ENCODE peak calls at places on chromosomes 4 and X, in four cellular contexts. One of them, this sample, is unnamed.
A peak's percentile ranks its signal among the peaks of the same experiment; 100 is the strongest.

GRCh38 chrX:153875391-153876111 is 10.4 kb downstream of the L1CAM start:
- DNase-seq in activated naive CD8-positive, alpha-beta T cell treated with anti-CD3 and anti-CD28 coated beads, Interleukin-2, amount 50 U/mL, for 24 hours: peak; percentile 70
- DNase-seq in AG08396: peak; percentile 81
- DNase-seq in G401: no peak
- DNase-seq in this sample: peak; percentile 36

GRCh38 chrX:14528629-14529287 is 578 bp upstream of the GLRA2 start:
- DNase-seq in activated naive CD8-positive, alpha-beta T cell treated with anti-CD3 and anti-CD28 coated beads, Interleukin-2, amount 50 U/mL, for 24 hours: peak; percentile 60
- DNase-seq in AG08396: peak; percentile 12
- DNase-seq in G401: peak; percentile 83
- DNase-seq in this sample: peak; percentile 35

GRCh38 chrX:39830414-39830813 is 267.3 kb downstream of the BCOR start:
- DNase-seq in activated naive CD8-positive, alpha-beta T cell treated with anti-CD3 and anti-CD28 coated beads, Interleukin-2, amount 50 U/mL, for 24 hours: no peak
- DNase-seq in AG08396: no peak
- DNase-seq in G401: no peak
- DNase-seq in this sample: no peak

GRCh38 chr4:149113804-149114430 is 671.7 kb upstream of the NR3C2 start:
- DNase-seq in activated naive CD8-positive, alpha-beta T cell treated with anti-CD3 and anti-CD28 coated beads, Interleukin-2, amount 50 U/mL, for 24 hours: no peak
- DNase-seq in AG08396: peak; percentile 58
- DNase-seq in G401: no peak
- DNase-seq in this sample: peak; percentile 67

GRCh38 chr4:22434895-22435294 is 81.0 kb downstream of the ADGRA3 start:
- DNase-seq in activated naive CD8-positive, alpha-beta T cell treated with anti-CD3 and anti-CD28 coated beads, Interleukin-2, amount 50 U/mL, for 24 hours: no peak
- DNase-seq in AG08396: peak; percentile 31
- DNase-seq in G401: peak; percentile 66
- DNase-seq in this sample: peak; percentile 86

GRCh38 chrX:40106677-40107290 is 9.0 kb upstream of the BCOR start:
- DNase-seq in activated naive CD8-positive, alpha-beta T cell treated with anti-CD3 and anti-CD28 coated beads, Interleukin-2, amount 50 U/mL, for 24 hours: no peak
- DNase-seq in AG08396: peak; percentile 15
- DNase-seq in G401: no peak
- DNase-seq in this sample: no peak

GRCh38 chrX:122626871-122627270 is 557.2 kb upstream of the GRIA3 start:
- DNase-seq in activated naive CD8-positive, alpha-beta T cell treated with anti-CD3 and anti-CD28 coated beads, Interleukin-2, amount 50 U/mL, for 24 hours: no peak
- DNase-seq in AG08396: no peak
- DNase-seq in G401: no peak
- DNase-seq in this sample: no peak

GRCh38 chrX:100207331-100208024 is 202.6 kb downstream of the PCDH19 start:
- DNase-seq in activated naive CD8-positive, alpha-beta T cell treated with anti-CD3 and anti-CD28 coated beads, Interleukin-2, amount 50 U/mL, for 24 hours: no peak
- DNase-seq in AG08396: no peak
- DNase-seq in G401: no peak
- DNase-seq in this sample: no peak

GRCh38 chrX:9500584-9500983 is 35.7 kb downstream of the TBL1X start:
- DNase-seq in activated naive CD8-positive, alpha-beta T cell treated with anti-CD3 and anti-CD28 coated beads, Interleukin-2, amount 50 U/mL, for 24 hours: no peak
- DNase-seq in AG08396: no peak
- DNase-seq in G401: no peak
- DNase-seq in this sample: no peak

GRCh38 chrX:92230628-92231027 is 451.5 kb downstream of the PCDH11X start:
- DNase-seq in activated naive CD8-positive, alpha-beta T cell treated with anti-CD3 and anti-CD28 coated beads, Interleukin-2, amount 50 U/mL, for 24 hours: no peak
- DNase-seq in AG08396: no peak
- DNase-seq in G401: no peak
- DNase-seq in this sample: no peak

GRCh38 chrX:31832263-31832662 is 760.4 kb upstream of the FTHL17 start:
- DNase-seq in activated naive CD8-positive, alpha-beta T cell treated with anti-CD3 and anti-CD28 coated beads, Interleukin-2, amount 50 U/mL, for 24 hours: no peak
- DNase-seq in AG08396: no peak
- DNase-seq in G401: no peak
- DNase-seq in this sample: no peak

GRCh38 chr4:54099287-54099958 is 540 bp upstream of the GSX2 start:
- DNase-seq in activated naive CD8-positive, alpha-beta T cell treated with anti-CD3 and anti-CD28 coated beads, Interleukin-2, amount 50 U/mL, for 24 hours: no peak
- DNase-seq in AG08396: no peak
- DNase-seq in G401: peak; percentile 13
- DNase-seq in this sample: peak; percentile 34

GRCh38 chr4:182695009-182695408 is 222.2 kb downstream of the DCTD start:
- DNase-seq in activated naive CD8-positive, alpha-beta T cell treated with anti-CD3 and anti-CD28 coated beads, Interleukin-2, amount 50 U/mL, for 24 hours: no peak
- DNase-seq in AG08396: no peak
- DNase-seq in G401: no peak
- DNase-seq in this sample: no peak

GRCh38 chrX:17642891-17643290 is 94.4 kb upstream of the SCML1 start:
- DNase-seq in activated naive CD8-positive, alpha-beta T cell treated with anti-CD3 and anti-CD28 coated beads, Interleukin-2, amount 50 U/mL, for 24 hours: no peak
- DNase-seq in AG08396: no peak
- DNase-seq in G401: no peak
- DNase-seq in this sample: no peak

GRCh38 chr4:76251448-76252270 is at the start of gene FAM47E:
- DNase-seq in activated naive CD8-positive, alpha-beta T cell treated with anti-CD3 and anti-CD28 coated beads, Interleukin-2, amount 50 U/mL, for 24 hours: peak; percentile 41
- DNase-seq in AG08396: peak; percentile 70
- DNase-seq in G401: peak; percentile 60
- DNase-seq in this sample: peak; percentile 23

GRCh38 chr4:181475781-181476180 is 767.4 kb upstream of the TENM3 start:
- DNase-seq in activated naive CD8-positive, alpha-beta T cell treated with anti-CD3 and anti-CD28 coated beads, Interleukin-2, amount 50 U/mL, for 24 hours: no peak
- DNase-seq in AG08396: no peak
- DNase-seq in G401: no peak
- DNase-seq in this sample: peak; percentile 30

GRCh38 chr4:106083065-106083464 is 187.8 kb downstream of the NPNT start:
- DNase-seq in activated naive CD8-positive, alpha-beta T cell treated with anti-CD3 and anti-CD28 coated beads, Interleukin-2, amount 50 U/mL, for 24 hours: no peak
- DNase-seq in AG08396: no peak
- DNase-seq in G401: no peak
- DNase-seq in this sample: no peak

GRCh38 chr4:53537606-53538005 is 53.7 kb downstream of the LNX1 start:
- DNase-seq in activated naive CD8-positive, alpha-beta T cell treated with anti-CD3 and anti-CD28 coated beads, Interleukin-2, amount 50 U/mL, for 24 hours: no peak
- DNase-seq in AG08396: no peak
- DNase-seq in G401: no peak
- DNase-seq in this sample: no peak

GRCh38 chr4:23135792-23136645 is 443.3 kb downstream of the GBA3 start:
- DNase-seq in activated naive CD8-positive, alpha-beta T cell treated with anti-CD3 and anti-CD28 coated beads, Interleukin-2, amount 50 U/mL, for 24 hours: no peak
- DNase-seq in AG08396: peak; percentile 4
- DNase-seq in G401: peak; percentile 49
- DNase-seq in this sample: peak; percentile 49

GRCh38 chr4:100082852-100083251 is 107.4 kb downstream of the DDIT4L start:
- DNase-seq in activated naive CD8-positive, alpha-beta T cell treated with anti-CD3 and anti-CD28 coated beads, Interleukin-2, amount 50 U/mL, for 24 hours: no peak
- DNase-seq in AG08396: no peak
- DNase-seq in G401: no peak
- DNase-seq in this sample: no peak

GRCh38 chr4:44662623-44663006 is 11.2 kb upstream of the YIPF7 start:
- DNase-seq in activated naive CD8-positive, alpha-beta T cell treated with anti-CD3 and anti-CD28 coated beads, Interleukin-2, amount 50 U/mL, for 24 hours: no peak
- DNase-seq in AG08396: no peak
- DNase-seq in G401: peak; percentile 37
- DNase-seq in this sample: peak; percentile 3

GRCh38 chr4:7029921-7030320 is 13.3 kb upstream of the TADA2B start:
- DNase-seq in activated naive CD8-positive, alpha-beta T cell treated with anti-CD3 and anti-CD28 coated beads, Interleukin-2, amount 50 U/mL, for 24 hours: no peak
- DNase-seq in AG08396: no peak
- DNase-seq in G401: no peak
- DNase-seq in this sample: no peak

GRCh38 chr4:146485968-146486367 is 35.8 kb downstream of the SLC10A7 start:
- DNase-seq in activated naive CD8-positive, alpha-beta T cell treated with anti-CD3 and anti-CD28 coated beads, Interleukin-2, amount 50 U/mL, for 24 hours: no peak
- DNase-seq in AG08396: no peak
- DNase-seq in G401: no peak
- DNase-seq in this sample: no peak

GRCh38 chr4:7190668-7191545 is 1.4 kb upstream of the SORCS2 start:
- DNase-seq in activated naive CD8-positive, alpha-beta T cell treated with anti-CD3 and anti-CD28 coated beads, Interleukin-2, amount 50 U/mL, for 24 hours: no peak
- DNase-seq in AG08396: no peak
- DNase-seq in G401: no peak
- DNase-seq in this sample: no peak

GRCh38 chr4:99104153-99104552 is 15.6 kb upstream of the ADH5 start:
- DNase-seq in activated naive CD8-positive, alpha-beta T cell treated with anti-CD3 and anti-CD28 coated beads, Interleukin-2, amount 50 U/mL, for 24 hours: no peak
- DNase-seq in AG08396: no peak
- DNase-seq in G401: no peak
- DNase-seq in this sample: peak; percentile 35

GRCh38 chr4:75154994-75155393 is 222.1 kb downstream of the PARM1 start:
- DNase-seq in activated naive CD8-positive, alpha-beta T cell treated with anti-CD3 and anti-CD28 coated beads, Interleukin-2, amount 50 U/mL, for 24 hours: no peak
- DNase-seq in AG08396: no peak
- DNase-seq in G401: no peak
- DNase-seq in this sample: no peak

GRCh38 chr4:136558940-136559494 is 973.3 kb downstream of the PCDH18 start:
- DNase-seq in activated naive CD8-positive, alpha-beta T cell treated with anti-CD3 and anti-CD28 coated beads, Interleukin-2, amount 50 U/mL, for 24 hours: no peak
- DNase-seq in AG08396: no peak
- DNase-seq in G401: peak; percentile 85
- DNase-seq in this sample: no peak

GRCh38 chr4:119517361-119518229 is 111.0 kb downstream of the PDE5A start:
- DNase-seq in activated naive CD8-positive, alpha-beta T cell treated with anti-CD3 and anti-CD28 coated beads, Interleukin-2, amount 50 U/mL, for 24 hours: no peak
- DNase-seq in AG08396: peak; percentile 5
- DNase-seq in G401: no peak
- DNase-seq in this sample: peak; percentile 60